ENCODE peak calls at places on chromosomes 16 and 17, in five cellular contexts. C is A673, K is AG04450, H is astrocyte, Z is ovary. Y is an unnamed sample.

GRCh38 chr16:64251742-64252141 is 870.1 kb downstream of the CDH11 start:
- DNase-seq in C (no peak), Z (no peak), H (no peak), K (no peak), Y (no peak)

GRCh38 chr17:82457071-82457789 is 1.3 kb upstream of the NARF start:
- DNase-seq in H (no peak), C (no peak), Z (no peak), K (no peak), Y (no peak)

GRCh38 chr16:29876578-29877249 is 13.7 kb upstream of the CDIPT start:
- DNase-seq in C (no peak), H (no peak), K (no peak), Z (no peak), Y (no peak)

GRCh38 chr16:81500833-81501521 is 56.4 kb downstream of the CMIP start:
- DNase-seq in C (peak; percentile 26), Z (no peak), K (no peak), H (peak; percentile 92), Y (peak; percentile 81)

GRCh38 chr17:15341385-15341849 is at the start of gene TEKT3:
- DNase-seq in K (peak; percentile 20), H (peak; percentile 55), Z (peak; percentile 84), C (no peak), Y (peak; percentile 35)

GRCh38 chr17:21284319-21285163 is at the start of gene MAP2K3:
- DNase-seq in C (peak; percentile 99), H (peak; percentile 97), Z (peak; percentile 99), K (peak; percentile 97), Y (peak; percentile 95)

GRCh38 chr16:50335198-50335958 is 33.4 kb downstream of the BRD7 start:
- DNase-seq in H (no peak), C (no peak), K (no peak), Z (no peak), Y (no peak)

GRCh38 chr16:81293909-81294802 is 20.6 kb upstream of the GAN start:
- DNase-seq in C (no peak), H (peak; percentile 88), K (no peak), Z (no peak), Y (peak; percentile 76)

GRCh38 chr17:72381597-72382397 is 261.0 kb downstream of the SOX9 start:
- DNase-seq in K (no peak), H (no peak), C (no peak), Z (no peak), Y (no peak)

GRCh38 chr17:44345497-44346026 is 460 bp downstream of the GRN start:
- DNase-seq in C (peak; percentile 74), H (peak; percentile 15), Z (peak; percentile 53), K (no peak), Y (peak; percentile 69)

GRCh38 chr17:18377437-18378204 is at the start of gene EVPLL:
- DNase-seq in H (no peak), Z (no peak), K (no peak), C (no peak), Y (peak; percentile 94)
- TF ChIP-seq CTCF in H (no peak), Z (no peak), K (peak; percentile 17), C (no peak), Y (peak; percentile 45)

DNA sequence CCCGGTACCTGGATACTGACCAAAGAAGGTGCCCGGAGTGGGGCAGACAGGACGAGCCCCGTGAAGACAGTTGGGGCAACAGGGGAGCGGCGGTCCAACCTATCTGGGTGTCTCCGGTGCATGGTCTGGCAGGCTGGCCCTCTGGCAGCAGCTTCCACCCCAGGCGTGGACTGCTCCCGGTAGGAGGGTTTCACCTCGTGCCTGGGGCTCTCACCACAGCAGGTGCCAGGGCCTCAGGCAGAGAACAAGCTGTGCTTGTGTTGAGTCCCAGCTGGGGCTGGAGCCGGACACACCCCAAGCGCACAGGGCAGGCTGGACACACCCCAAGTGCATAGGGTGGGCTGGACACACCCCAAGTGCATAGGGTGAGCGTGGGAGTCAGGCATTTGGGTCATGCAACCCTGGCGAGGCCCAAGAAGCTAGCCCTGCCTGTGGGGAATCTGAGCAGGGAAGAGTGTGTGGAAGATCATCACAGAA is 1.5 kb upstream of the FBXL16 start:
- DNase-seq in Z (no peak), C (no peak), K (no peak), H (no peak), Y (no peak)
- H3K27me3 ChIP-seq in Z (peaks cover 9% of the 10 kb centered on the region), C (peaks cover 51% of the 10 kb centered on the region), K (peaks cover 52% of the 10 kb centered on the region), H (peaks cover 31% of the 10 kb centered on the region), Y (peaks cover 42% of the 10 kb centered on the region)

GRCh38 chr16:3099732-3100499 is 822 bp upstream of the ZSCAN10 start:
- DNase-seq in Z (peak; percentile 79), K (peak; percentile 61), C (peak; percentile 97), H (peak; percentile 44), Y (peak; percentile 80)
- H3K4me3 ChIP-seq in Z (no peak overlapping the region), K (peak overlapping the region; percentile 41), C (peak overlapping the region; percentile 15), H (no peak overlapping the region), Y (peak overlapping the region; percentile 7)

GRCh38 chr16:55622930-55623561 is 32.7 kb upstream of the SLC6A2 start:
- DNase-seq in K (no peak), H (no peak), C (peak; percentile 14), Z (no peak), Y (peak; percentile 31)
- TF ChIP-seq CTCF in K (peak; percentile 3), H (no peak), C (peak; percentile 36), Z (no peak), Y (peak; percentile 73)

DNA sequence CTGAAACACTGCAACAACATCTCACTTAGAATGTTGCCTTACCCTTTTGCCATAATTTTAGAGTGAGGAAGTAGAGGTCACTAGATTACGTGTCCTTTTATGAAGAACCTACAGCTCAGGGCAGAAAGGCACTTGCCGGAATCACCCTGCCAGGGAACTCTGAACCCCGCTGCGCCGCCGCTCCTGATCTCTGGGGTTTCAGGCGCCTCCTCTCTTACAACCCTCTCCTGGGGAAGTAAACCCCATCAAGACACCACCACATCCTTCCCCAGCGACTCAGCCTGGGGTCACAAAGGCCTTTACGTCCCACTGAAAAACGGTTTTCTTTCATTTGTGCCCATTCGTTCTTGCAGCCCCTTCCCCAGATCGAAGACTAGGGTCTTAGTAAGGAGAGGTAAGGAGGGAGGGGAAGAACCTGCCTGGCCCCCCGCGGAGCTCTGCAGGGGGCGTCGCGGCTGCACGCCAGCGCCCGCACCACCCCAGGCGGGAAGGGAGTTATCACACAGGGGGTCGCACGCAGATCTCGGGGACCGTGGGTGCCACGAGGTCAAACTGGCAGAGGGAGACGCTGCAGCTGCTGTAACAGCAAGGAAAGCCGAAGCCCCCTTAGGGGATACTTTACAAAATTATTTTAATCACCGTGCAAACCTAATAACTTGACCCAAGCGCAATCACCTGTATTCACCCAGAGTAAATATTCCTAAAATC is 1.0 kb upstream of the HLF start:
- DNase-seq in K (no peak), H (no peak), C (no peak), Z (peak; percentile 36), Y (no peak)
- H3K27me3 ChIP-seq in K (peaks cover 52% of the 10 kb centered on the region), H (peaks cover 48% of the 10 kb centered on the region), C (no peaks in the 10 kb centered on the region), Z (no peaks in the 10 kb centered on the region), Y (peaks cover 9% of the 10 kb centered on the region)

DNA sequence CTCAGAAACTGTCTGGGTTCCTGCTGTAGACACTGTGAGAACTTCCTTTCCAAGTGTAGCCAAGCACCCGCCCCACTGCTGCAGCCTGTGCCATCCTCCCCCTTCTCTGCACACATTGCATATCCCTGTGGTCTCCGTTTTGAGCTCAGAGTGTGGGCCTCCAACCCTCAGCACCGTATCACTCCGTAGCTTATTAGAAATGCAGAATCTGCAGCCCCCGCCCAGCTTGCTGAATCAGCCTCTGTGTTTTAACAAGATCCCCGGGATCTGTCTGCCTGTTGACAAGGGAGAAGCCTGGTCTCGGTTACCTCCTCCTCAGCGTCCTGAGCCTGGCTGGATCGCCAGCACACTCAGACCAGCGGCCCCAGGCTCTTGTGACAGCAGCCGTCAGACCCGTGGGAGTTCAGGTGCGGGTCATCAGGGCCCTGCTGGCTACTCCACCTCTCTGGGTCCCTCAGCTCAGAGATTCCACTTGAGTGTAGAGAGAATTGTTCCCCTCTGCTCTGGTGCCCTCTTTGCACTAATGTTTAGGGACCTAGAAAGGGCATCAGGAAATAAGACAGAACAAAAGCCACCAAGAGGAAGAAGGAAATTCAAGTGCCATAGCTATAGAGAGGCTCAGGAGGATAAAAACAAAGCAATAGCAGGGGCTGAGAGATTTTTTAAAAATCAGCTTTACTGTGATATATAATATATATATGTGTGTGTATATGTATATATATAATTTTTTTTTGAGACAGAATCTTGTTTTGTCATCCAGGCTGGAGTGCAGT is 92.3 kb downstream of the PITPNC1 start:
- DNase-seq in H (peak; percentile 59), K (no peak), Z (no peak), C (peak; percentile 60), Y (no peak)
- H3K4me3 ChIP-seq in H (no peak overlapping the region), K (no peak overlapping the region), Z (no peak overlapping the region), C (no peak overlapping the region), Y (no peak overlapping the region)

Y was measured in bronchial epithelial cell.